ENCODE peak calls at places on chromosomes 16 and 17, in five cellular contexts. P is left colon; N is activated CD4-positive, alpha-beta T cell treated with anti-CD3 and anti-CD28 coated beads, Interleukin-2, amount 50 U/mL, for 1 hour; G is GM04504; F is T-helper 2 cell treated with Interferon-gamma antibody and Interleukin-4, amounts not matched to agents 5 μg/mL and 100 μg/mL, for 36 hours. V is an unnamed sample.
A peak's percentile ranks its signal among the peaks of the same experiment; 100 is the strongest.

GRCh38 chr17:82734987-82735866 is at the start of gene FN3K:
- DNase-seq in P (peak; percentile 75), N (peak; percentile 28), G (no peak), F (no peak), V (peak; percentile 24)

GRCh38 chr17:76382803-76383644 is 1.4 kb upstream of the SPHK1 start:
- DNase-seq in P (peak; percentile 64), N (peak; percentile 49), G (peak; percentile 46), F (peak; percentile 76), V (no peak)

GRCh38 chr17:40582328-40582901 is 17.1 kb upstream of the CCR7 start:
- DNase-seq in P (no peak), N (peak; percentile 70), G (no peak), F (peak; percentile 44), V (no peak)

GRCh38 chr17:77566151-77566550 is 392.4 kb upstream of the TNRC6C start:
- DNase-seq in P (no peak), N (no peak), G (no peak), F (no peak), V (no peak)

GRCh38 chr16:86680137-86680536 is 101.8 kb downstream of the FOXL1 start:
- DNase-seq in P (no peak), N (no peak), G (peak; percentile 75), F (no peak), V (peak; percentile 86)

GRCh38 chr16:78210305-78210704 is 110.9 kb downstream of the WWOX start:
- DNase-seq in P (no peak), N (no peak), G (no peak), F (no peak), V (peak; percentile 39)

GRCh38 chr17:2064980-2065785 is 10.3 kb downstream of the HIC1 start:
- DNase-seq in P (no peak), N (peak; percentile 52), G (no peak), F (peak; percentile 71), V (no peak)

GRCh38 chr17:82780195-82780594 is 28.3 kb downstream of the TBCD start:
- DNase-seq in P (no peak), N (no peak), G (no peak), F (no peak), V (no peak)

GRCh38 chr17:47064684-47065083 is 85.6 kb upstream of the RPRML start:
- DNase-seq in P (no peak), N (no peak), G (no peak), F (no peak), V (no peak)

GRCh38 chr17:80253631-80254395 is 6.8 kb upstream of the RNF213 start:
- DNase-seq in P (no peak), N (no peak), G (no peak), F (no peak), V (no peak)

GRCh38 chr17:52235416-52235960 is 77.0 kb upstream of the CA10 start:
- DNase-seq in P (no peak), N (no peak), G (no peak), F (no peak), V (no peak)

GRCh38 chr16:49470550-49470949 is 96.9 kb downstream of the C16orf78 start:
- DNase-seq in P (no peak), N (no peak), G (no peak), F (no peak), V (no peak)

GRCh38 chr17:39756376-39757079 is 18.8 kb downstream of the GRB7 start:
- DNase-seq in P (no peak), N (no peak), G (no peak), F (no peak), V (no peak)

GRCh38 chr17:78356163-78356713 is 3.6 kb downstream of the SOCS3 start:
- DNase-seq in P (peak; percentile 78), N (peak; percentile 85), G (no peak), F (peak; percentile 94), V (no peak)

GRCh38 chr17:78304549-78305037 is 55.3 kb downstream of the SOCS3 start:
- DNase-seq in P (no peak), N (no peak), G (no peak), F (no peak), V (no peak)

GRCh38 chr17:76528156-76528527 is 9.4 kb downstream of the CYGB start:
- DNase-seq in P (no peak), N (no peak), G (no peak), F (no peak), V (no peak)

GRCh38 chr17:3983945-3984484 is 19.8 kb upstream of the ATP2A3 start:
- DNase-seq in P (peak; percentile 32), N (no peak), G (no peak), F (no peak), V (no peak)

GRCh38 chr16:88659160-88659559 is 3.7 kb downstream of the MVD start:
- DNase-seq in P (no peak), N (no peak), G (no peak), F (no peak), V (no peak)

GRCh38 chr16:70407811-70408274 is 31.1 kb downstream of the ST3GAL2 start:
- DNase-seq in P (no peak), N (no peak), G (no peak), F (no peak), V (no peak)

GRCh38 chr16:66150691-66151090 is 215.8 kb upstream of the CDH5 start:
- DNase-seq in P (no peak), N (no peak), G (no peak), F (no peak), V (no peak)

GRCh38 chr16:27326738-27327585 is 13.2 kb downstream of the IL4R start:
- DNase-seq in P (peak; percentile 81), N (peak; percentile 28), G (peak; percentile 93), F (peak; percentile 57), V (peak; percentile 96)

GRCh38 chr17:65191805-65192740 is 54.9 kb downstream of the RGS9 start:
- DNase-seq in P (no peak), N (no peak), G (no peak), F (peak; percentile 48), V (no peak)

GRCh38 chr17:44916059-44916780 is 920 bp upstream of the GFAP start:
- DNase-seq in P (peak; percentile 20), N (no peak), G (no peak), F (no peak), V (no peak)

GRCh38 chr16:20803192-20803560 is 3.1 kb downstream of the ERI2 start:
- DNase-seq in P (no peak), N (no peak), G (no peak), F (no peak), V (no peak)

GRCh38 chr16:56709686-56710040 is 20.3 kb upstream of the NUP93 start:
- DNase-seq in P (no peak), N (no peak), G (no peak), F (no peak), V (no peak)

GRCh38 chr17:34386925-34387550 is 24.0 kb upstream of the CCL1 start:
- DNase-seq in P (no peak), N (no peak), G (no peak), F (peak; percentile 52), V (peak; percentile 21)

GRCh38 chr16:67284699-67285646 is 5.6 kb downstream of the PLEKHG4 start:
- DNase-seq in P (no peak), N (no peak), G (no peak), F (no peak), V (no peak)

GRCh38 chr17:29914819-29915537 is 15.1 kb downstream of the SSH2 start:
- DNase-seq in P (no peak), N (no peak), G (no peak), F (no peak), V (no peak)

GRCh38 chr16:24036614-24037013 is 200.8 kb downstream of the PRKCB start:
- DNase-seq in P (peak; percentile 29), N (peak; percentile 22), G (peak; percentile 15), F (peak; percentile 29), V (peak; percentile 13)

GRCh38 chr17:45905812-45906211 is 11.5 kb downstream of the MAPT start:
- DNase-seq in P (no peak), N (no peak), G (no peak), F (no peak), V (no peak)

GRCh38 chr16:1991588-1992474 is 2.1 kb downstream of the SYNGR3 start:
- DNase-seq in P (peak; percentile 95), N (peak; percentile 99), G (no peak), F (peak; percentile 92), V (peak; percentile 69)

GRCh38 chr16:70294385-70295029 is 4.5 kb upstream of the DDX19B start:
- DNase-seq in P (no peak), N (no peak), G (no peak), F (no peak), V (no peak)

GRCh38 chr17:4748687-4749086 is 9.0 kb upstream of the CXCL16 start:
- DNase-seq in P (no peak), N (no peak), G (no peak), F (no peak), V (no peak)

GRCh38 chr16:13036600-13036999 is 135.2 kb downstream of the SHISA9 start:
- DNase-seq in P (no peak), N (peak; percentile 7), G (peak; percentile 10), F (no peak), V (peak; percentile 17)

GRCh38 chr17:31582151-31582907 is 190.9 kb downstream of the RAB11FIP4 start:
- DNase-seq in P (peak; percentile 55), N (no peak), G (no peak), F (no peak), V (no peak)

GRCh38 chr16:2483160-2483559 is 8.2 kb downstream of the TBC1D24 start:
- DNase-seq in P (no peak), N (no peak), G (no peak), F (no peak), V (no peak)

V was measured in stromal cell of bone marrow.